ENCODE peak calls at places on chromosomes 16 and 17, in five cellular contexts. M, I, T, O and G are unnamed samples.
A peak's percentile ranks its signal among the peaks of the same experiment; 100 is the strongest.

GRCh38 chr17:75504347-75505151 is 10.8 kb downstream of the CASKIN2 start:
- DNase-seq in I (peak; percentile 53), T (peak; percentile 3), O (peak; percentile 61), M (peak; percentile 37), G (no peak)

GRCh38 chr16:24850289-24850931 is 4.6 kb downstream of the SLC5A11 start:
- DNase-seq in M (no peak), I (no peak), O (no peak), T (no peak), G (no peak)

GRCh38 chr17:83109793-83110645 is 30.6 kb downstream of the METRNL start:
- DNase-seq in M (no peak), T (no peak), O (peak; percentile 93), I (no peak), G (no peak)

GRCh38 chr16:49959552-49960277 is 65.3 kb upstream of the CNEP1R1 start:
- DNase-seq in T (no peak), I (no peak), M (no peak), O (no peak), G (no peak)

GRCh38 chr17:43543300-43543699 is 2.8 kb downstream of the ETV4 start:
- DNase-seq in T (no peak), O (no peak), I (no peak), M (no peak), G (no peak)

GRCh38 chr17:28983286-28984240 is 22.3 kb downstream of the SEZ6 start:
- DNase-seq in I (no peak), M (no peak), T (no peak), O (no peak), G (no peak)

GRCh38 chr17:63293310-63293709 is 152.8 kb downstream of the CYB561 start:
- DNase-seq in O (no peak), T (no peak), I (no peak), M (no peak), G (no peak)

GRCh38 chr16:50841081-50841886 is 99.4 kb downstream of the CYLD start:
- DNase-seq in M (peak; percentile 32), I (peak; percentile 61), O (no peak), T (no peak), G (no peak)

GRCh38 chr16:11852092-11852809 is 909 bp upstream of the RSL1D1 start:
- DNase-seq in T (no peak), I (no peak), M (no peak), O (peak; percentile 53), G (no peak)

GRCh38 chr17:4678448-4679026 is 25.4 kb downstream of the PELP1 start:
- DNase-seq in M (peak; percentile 18), O (peak; percentile 78), I (no peak), T (peak; percentile 7), G (no peak)

GRCh38 chr16:49828545-49829267 is 27.2 kb downstream of the ZNF423 start:
- DNase-seq in O (no peak), T (no peak), I (no peak), M (no peak), G (no peak)

GRCh38 chr16:75250809-75251279 is 580 bp downstream of the BCAR1 start:
- DNase-seq in M (peak; percentile 28), T (no peak), I (no peak), O (no peak), G (no peak)

GRCh38 chr16:89815639-89816348 is 653 bp downstream of the FANCA start:
- DNase-seq in M (peak; percentile 46), I (no peak), O (peak; percentile 38), T (peak; percentile 4), G (no peak)

GRCh38 chr16:23061669-23062068 is 87.6 kb downstream of the USP31 start:
- DNase-seq in I (no peak), M (no peak), T (no peak), O (no peak), G (no peak)

GRCh38 chr17:76867578-76868175 is 527 bp upstream of the MGAT5B start:
- DNase-seq in O (peak; percentile 54), I (no peak), M (no peak), T (no peak), G (no peak)

GRCh38 chr17:17911003-17911613 is 61.1 kb downstream of the TOM1L2 start:
- DNase-seq in I (no peak), O (no peak), T (no peak), M (no peak), G (no peak)

GRCh38 chr16:68658258-68658973 is 13.3 kb downstream of the CDH3 start:
- DNase-seq in O (peak; percentile 53), T (no peak), I (no peak), M (no peak), G (no peak)

GRCh38 chr16:15891508-15891907 is 3.1 kb upstream of the CEP20 start:
- DNase-seq in T (no peak), M (no peak), O (no peak), I (no peak), G (no peak)

GRCh38 chr17:79626156-79626890 is 15.5 kb upstream of the RBFOX3 start:
- DNase-seq in O (no peak), M (no peak), I (no peak), T (no peak), G (no peak)

GRCh38 chr17:81927145-81927652 is 336 bp downstream of the MAFG start:
- DNase-seq in O (no peak), M (peak; percentile 28), T (no peak), I (no peak), G (no peak)

GRCh38 chr16:2692948-2693651 is 10.8 kb downstream of the KCTD5 start:
- DNase-seq in O (no peak), M (no peak), I (peak; percentile 19), T (no peak), G (no peak)

GRCh38 chr17:16378631-16379282 is 2.1 kb upstream of the UBB start:
- DNase-seq in T (no peak), M (no peak), I (no peak), O (peak; percentile 78), G (no peak)

GRCh38 chr17:19448341-19449268 is 37.6 kb downstream of the RNF112 start:
- DNase-seq in M (no peak), I (no peak), O (peak; percentile 76), T (no peak), G (no peak)